ENCODE peak calls at places on chromosome 1, in four cellular contexts. R is HCT116, F is K562, X is HepG2. N is an unnamed sample.

GRCh38 chr1:160030657-160031367 is 978 bp downstream of the PIGM start:
- DNase-seq in F (no peak), R (no peak), X (no peak), N (no peak)

GRCh38 chr1:236494586-236495207 is 29.1 kb upstream of the LGALS8 start:
- DNase-seq in X (peak; percentile 94), F (no peak), R (no peak), N (no peak)

GRCh38 chr1:114002492-114003290 is 23.4 kb downstream of the OLFML3 start:
- DNase-seq in R (no peak), X (peak; percentile 4), F (no peak), N (no peak)

GRCh38 chr1:158153781-158154444 is 26.8 kb upstream of the CD1D start:
- DNase-seq in F (no peak), R (no peak), X (no peak), N (no peak)

GRCh38 chr1:25786887-25787286 is 13.1 kb upstream of the SELENON start:
- DNase-seq in X (no peak), R (no peak), F (no peak), N (no peak)

GRCh38 chr1:21904725-21905520 is 32.2 kb downstream of the HSPG2 start:
- DNase-seq in X (no peak), R (peak; percentile 18), F (peak; percentile 94), N (no peak)

GRCh38 chr1:62082456-62083363 is 111.9 kb upstream of the L1TD1 start:
- DNase-seq in F (peak; percentile 65), X (peak; percentile 20), R (no peak), N (no peak)

GRCh38 chr1:54803761-54804470 is 2.8 kb upstream of the TTC22 start:
- DNase-seq in R (no peak), F (no peak), X (no peak), N (no peak)

GRCh38 chr1:199082778-199083389 is 444.0 kb downstream of the PTPRC start:
- DNase-seq in F (no peak), X (no peak), R (no peak), N (no peak)

GRCh38 chr1:66532798-66533783 is 862 bp upstream of the SGIP1 start:
- DNase-seq in R (no peak), X (no peak), F (peak; percentile 7), N (no peak)

GRCh38 chr1:65429806-65430205 is 9.3 kb downstream of the LEPR start:
- DNase-seq in X (no peak), R (no peak), F (no peak), N (no peak)

GRCh38 chr1:93016171-93016570 is 54.9 kb upstream of the DIPK1A start:
- DNase-seq in F (no peak), X (peak; percentile 5), R (no peak), N (no peak)

DNA sequence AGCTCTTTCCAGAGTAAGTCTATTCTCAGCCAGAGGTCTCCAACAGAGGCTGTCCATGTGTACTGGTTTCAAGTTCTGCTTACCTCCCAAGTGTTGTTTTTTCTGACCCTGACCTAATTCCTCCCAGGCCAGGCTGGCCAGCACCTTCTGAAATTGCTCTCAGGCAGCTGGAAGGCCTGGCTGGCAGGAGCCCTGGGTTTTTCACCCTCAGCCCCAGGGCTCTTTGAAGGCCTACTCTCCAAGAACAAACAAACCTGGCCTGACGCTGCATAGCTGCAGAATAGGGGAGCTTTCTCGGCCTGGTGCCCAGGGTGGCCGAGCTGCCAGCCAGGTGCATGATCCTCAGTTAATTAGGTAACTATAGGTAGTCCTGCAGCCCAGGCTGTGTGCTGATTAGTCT is 147.5 kb downstream of the CACNA1E start:
- DNase-seq in X (no peak), R (no peak), F (no peak), N (no peak)
- TF ChIP-seq FOSL1 in X (no peak), R (no peak), F (no peak), N (no peak)

GRCh38 chr1:31577515-31578191 is 1.3 kb downstream of the TINAGL1 start:
- DNase-seq in F (no peak), X (peak; percentile 24), R (no peak), N (peak; percentile 42)
- TF ChIP-seq FOSL1 in F (peak; percentile 66), X (no peak), R (no peak), N (no peak)

GRCh38 chr1:147245129-147245528 is 2.6 kb downstream of the CHD1L start:
- DNase-seq in R (no peak), X (no peak), F (peak; percentile 55), N (no peak)

GRCh38 chr1:147247656-147248238 is 5.3 kb downstream of the CHD1L start:
- DNase-seq in F (no peak), R (no peak), X (peak; percentile 60), N (no peak)

GRCh38 chr1:147245586-147246021 is 3.1 kb downstream of the CHD1L start:
- DNase-seq in X (no peak), F (peak; percentile 27), R (no peak), N (no peak)

GRCh38 chr1:147246044-147246690 is 3.7 kb downstream of the CHD1L start:
- DNase-seq in R (no peak), X (no peak), F (no peak), N (no peak)

DNA sequence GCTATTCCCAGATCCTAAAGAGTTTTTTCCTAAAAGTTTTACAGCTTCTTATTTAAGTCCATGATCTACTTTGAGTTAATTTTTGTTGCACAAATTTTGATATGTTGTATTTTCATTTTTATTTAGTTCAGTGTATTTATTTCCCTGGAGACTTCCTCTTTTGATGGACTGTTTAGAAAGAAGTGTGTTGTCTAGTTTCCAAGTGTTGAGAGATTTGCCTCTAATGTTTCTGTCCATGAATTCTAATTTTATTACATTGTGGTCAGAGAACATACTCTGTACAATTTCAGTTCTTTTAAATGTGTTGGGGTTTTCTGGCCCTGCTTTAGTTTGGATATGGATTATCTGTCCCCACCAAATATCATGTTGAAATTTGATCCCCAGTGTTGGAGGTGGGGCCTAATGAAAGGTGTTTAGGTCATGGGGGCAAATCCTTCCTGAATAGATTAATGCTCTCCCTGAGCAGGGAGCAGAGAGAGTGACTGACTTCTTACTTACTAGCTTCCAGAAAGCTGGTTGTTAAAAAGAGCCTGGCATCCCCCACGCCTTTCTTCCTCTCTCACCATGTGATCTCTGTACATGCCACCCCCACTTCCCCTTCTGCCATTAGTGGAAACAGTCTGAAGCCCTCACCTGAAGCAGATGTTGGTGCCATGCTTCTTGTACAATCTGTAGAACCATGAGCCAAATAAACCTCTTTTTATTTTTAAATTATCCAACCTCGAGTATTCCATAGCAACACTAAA is 4.6 kb downstream of the CHD1L start:
- DNase-seq in X (no peak), R (no peak), F (no peak), N (no peak)
- TF ChIP-seq FOSL1 in X (no peak), R (no peak), F (no peak), N (no peak)

GRCh38 chr1:59290173-59290954 is 6.5 kb upstream of the FGGY start:
- DNase-seq in X (peak; percentile 56), F (peak; percentile 30), R (peak; percentile 88), N (peak; percentile 33)
- TF ChIP-seq FOSL1 in X (no peak), F (peak; percentile 82), R (peak; percentile 50), N (no peak)

DNA sequence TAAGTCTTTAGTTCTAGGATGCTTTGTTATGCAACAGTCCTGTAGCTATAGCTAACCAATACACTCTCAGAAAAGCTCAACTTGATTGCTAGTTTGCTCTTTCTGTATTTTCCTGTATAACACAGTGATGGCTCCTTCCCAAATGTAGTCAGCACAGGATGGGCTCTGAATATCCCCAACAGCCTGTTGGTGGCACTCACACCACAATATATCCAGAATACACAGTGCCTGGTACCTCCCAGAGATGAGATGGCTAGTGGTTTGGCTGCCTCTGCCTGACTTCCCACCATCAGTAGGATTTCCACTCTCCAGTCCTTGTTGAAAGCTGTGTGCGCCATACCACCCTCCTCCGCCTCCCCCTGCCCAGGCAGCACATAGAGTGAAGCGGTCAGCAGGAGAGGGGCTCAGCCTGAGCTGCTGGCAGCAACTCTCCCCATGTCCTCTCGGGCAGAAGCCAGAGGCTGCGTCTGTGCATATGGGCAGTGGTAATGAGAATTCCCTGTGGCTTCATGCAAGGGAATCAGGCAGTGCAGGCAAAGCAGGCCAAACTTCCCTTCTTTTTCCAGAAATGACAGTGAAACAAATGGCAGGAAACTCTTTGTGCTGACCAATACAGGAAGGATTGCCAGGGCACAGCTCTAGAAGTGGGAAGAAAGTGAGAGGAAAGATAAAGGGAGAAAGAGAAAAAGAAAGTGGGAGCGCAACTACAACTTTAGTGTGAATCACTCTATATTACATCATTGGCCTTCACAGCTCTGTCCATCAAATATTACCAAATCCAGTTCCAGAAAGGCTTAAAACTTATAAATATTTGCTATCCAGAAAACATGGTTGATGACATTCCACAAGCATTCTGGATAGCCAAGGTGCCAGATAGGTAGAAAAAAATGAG is 49.7 kb downstream of the LMX1A start:
- DNase-seq in R (no peak), F (no peak), X (no peak), N (no peak)
- TF ChIP-seq FOSL1 in R (no peak), F (no peak), X (no peak), N (no peak)

GRCh38 chr1:83026745-83027144 is 972.2 kb downstream of the TTLL7 start:
- DNase-seq in X (no peak), R (no peak), F (no peak), N (no peak)

GRCh38 chr1:83028467-83028866 is 970.5 kb downstream of the TTLL7 start:
- DNase-seq in X (no peak), F (no peak), R (no peak), N (no peak)

GRCh38 chr1:83022206-83022605 is 976.7 kb downstream of the TTLL7 start:
- DNase-seq in R (no peak), F (no peak), X (no peak), N (no peak)

GRCh38 chr1:83023212-83023611 is 975.7 kb downstream of the TTLL7 start:
- DNase-seq in R (no peak), F (no peak), X (no peak), N (no peak)

GRCh38 chr1:83024251-83024767 is 974.6 kb downstream of the TTLL7 start:
- DNase-seq in F (no peak), X (no peak), R (no peak), N (no peak)
- TF ChIP-seq FOSL1 in F (no peak), X (no peak), R (no peak), N (no peak)

GRCh38 chr1:111444031-111444430 is 5.0 kb downstream of the WDR77 start:
- DNase-seq in F (no peak), R (no peak), X (no peak), N (no peak)

GRCh38 chr1:111442457-111442856 is 6.6 kb downstream of the WDR77 start:
- DNase-seq in X (no peak), F (no peak), R (no peak), N (no peak)

GRCh38 chr1:111436726-111437125 is 9.2 kb upstream of the OVGP1 start:
- DNase-seq in R (no peak), F (no peak), X (no peak), N (no peak)

GRCh38 chr1:111439461-111440351 is 9.3 kb downstream of the WDR77 start:
- DNase-seq in X (no peak), F (peak; percentile 35), R (no peak), N (no peak)

GRCh38 chr1:111441573-111442192 is 7.4 kb downstream of the WDR77 start:
- DNase-seq in F (peak; percentile 54), X (peak; percentile 46), R (no peak), N (peak; percentile 31)
- TF ChIP-seq FOSL1 in F (no peak), X (no peak), R (no peak), N (no peak)